ENCODE peak calls at places on chromosomes 1 and 21, in four cellular contexts. G is GM12891, Y is GM23338, O is esophagus muscularis mucosa. C is an unnamed sample.

GRCh38 chr1:15303912-15304311 is 56.9 kb downstream of the FHAD1 start:
- DNase-seq in O (no peak), G (no peak), Y (no peak), C (no peak)

GRCh38 chr1:92940541-92940940 is 20.7 kb downstream of the DIPK1A start:
- DNase-seq in Y (no peak), O (no peak), G (no peak), C (no peak)

GRCh38 chr21:27649323-27649722 is 682.4 kb upstream of the ADAMTS5 start:
- DNase-seq in G (no peak), O (no peak), Y (no peak), C (no peak)

GRCh38 chr1:38892976-38893375 is 11.6 kb upstream of the GJA9 start:
- DNase-seq in Y (no peak), O (no peak), G (no peak), C (no peak)

GRCh38 chr1:54377040-54377691 is 29.0 kb downstream of the SSBP3 start:
- DNase-seq in G (no peak), O (no peak), Y (no peak), C (no peak)

GRCh38 chr1:225919906-225920305 is 4.1 kb downstream of the PYCR2 start:
- DNase-seq in G (no peak), Y (no peak), O (no peak), C (peak; percentile 84)

GRCh38 chr1:228457017-228457395 is 30.2 kb upstream of the RNF187 start:
- DNase-seq in Y (no peak), O (no peak), G (no peak), C (no peak)

GRCh38 chr1:37513795-37514349 is 694 bp downstream of the MEAF6 start:
- DNase-seq in O (no peak), Y (peak; percentile 75), G (peak; percentile 42), C (no peak)

GRCh38 chr1:229406798-229407197 is 27.1 kb downstream of the ACTA1 start:
- DNase-seq in G (no peak), Y (peak; percentile 64), O (no peak), C (no peak)

GRCh38 chr1:87549691-87550090 is 221.0 kb downstream of the LMO4 start:
- DNase-seq in G (no peak), O (no peak), Y (no peak), C (no peak)

GRCh38 chr1:217498209-217498608 is 132.7 kb downstream of the GPATCH2 start:
- DNase-seq in O (no peak), G (no peak), Y (peak; percentile 38), C (no peak)

GRCh38 chr1:27436204-27437159 is 44.1 kb downstream of the GPR3 start:
- DNase-seq in O (no peak), G (no peak), Y (no peak), C (peak; percentile 51)

GRCh38 chr1:155128755-155129473 is 1.2 kb downstream of the EFNA1 start:
- DNase-seq in Y (peak; percentile 65), O (no peak), G (no peak), C (peak; percentile 62)

GRCh38 chr21:15023782-15024181 is 41.0 kb downstream of the NRIP1 start:
- DNase-seq in Y (no peak), O (no peak), G (no peak), C (no peak)

GRCh38 chr1:204139952-204140351 is 11.9 kb downstream of the ETNK2 start:
- DNase-seq in G (no peak), O (no peak), Y (no peak), C (no peak)

GRCh38 chr1:115084902-115085505 is 4.3 kb downstream of the TSPAN2 start:
- DNase-seq in O (no peak), G (no peak), Y (no peak), C (peak; percentile 57)

GRCh38 chr21:44911066-44911383 is 9.7 kb downstream of the ITGB2 start:
- DNase-seq in Y (no peak), G (no peak), O (no peak), C (no peak)

GRCh38 chr1:41682845-41683630 is 198.6 kb upstream of the EDN2 start:
- DNase-seq in G (no peak), Y (no peak), O (no peak), C (no peak)

GRCh38 chr1:62306065-62306464 is 13.2 kb downstream of the KANK4 start:
- DNase-seq in O (no peak), G (no peak), Y (no peak), C (no peak)

GRCh38 chr1:2443285-2444137 is 31.1 kb upstream of the PEX10 start:
- DNase-seq in G (no peak), Y (peak; percentile 74), O (no peak), C (no peak)

GRCh38 chr1:206687915-206688442 is 3.3 kb downstream of the MAPKAPK2 start:
- DNase-seq in Y (peak; percentile 84), G (no peak), O (no peak), C (no peak)

DNA sequence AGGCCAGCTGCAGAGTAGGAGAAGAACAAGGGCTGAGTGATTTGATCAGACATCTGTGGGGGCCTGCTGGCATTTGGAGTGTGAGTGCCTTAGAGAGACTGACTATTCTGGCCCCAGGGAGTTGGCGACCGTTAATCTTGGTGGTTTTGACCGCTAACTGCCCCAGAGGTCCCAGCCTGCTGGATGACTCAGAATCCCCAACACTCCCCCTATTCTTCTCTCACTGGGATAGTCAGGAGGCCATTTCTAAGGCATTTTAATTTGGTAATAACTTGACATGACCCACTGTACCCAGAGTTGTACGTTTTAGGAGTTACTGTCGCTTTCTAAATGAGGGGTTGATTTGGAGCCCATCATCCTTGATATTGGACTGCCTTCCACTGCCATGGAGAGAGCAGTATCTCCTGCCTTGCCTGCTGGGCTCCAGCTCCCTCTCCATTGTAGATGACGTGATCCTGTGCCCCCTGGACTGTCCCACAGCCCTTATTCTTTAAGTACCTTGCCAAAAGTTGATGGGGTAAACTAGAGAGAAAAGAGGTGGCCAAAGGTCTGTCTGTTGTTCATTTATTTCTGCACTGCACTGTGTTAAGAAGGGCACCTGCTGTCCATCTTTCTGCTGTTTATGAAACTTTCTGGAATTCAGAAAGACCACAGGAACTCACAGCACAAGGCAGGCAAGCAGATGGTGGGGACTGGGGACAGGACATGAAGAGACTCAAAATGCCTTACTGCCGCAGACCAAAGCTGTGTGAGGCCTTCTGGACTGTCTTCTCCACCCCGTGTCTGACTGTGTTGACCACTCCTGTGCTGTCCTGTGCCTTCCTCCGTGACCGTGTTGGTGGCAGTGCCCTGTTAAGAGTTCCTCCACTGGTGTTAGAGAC is 98.2 kb upstream of the ARTN start:
- DNase-seq in O (peak; percentile 21), G (no peak), Y (peak; percentile 38), C (no peak)
- TF ChIP-seq POLR2AphosphoS5 in O (no peak), G (peak; percentile 11), Y (no peak), C (no peak)

GRCh38 chr21:42201615-42202161 is 17.3 kb upstream of the ABCG1 start:
- DNase-seq in Y (no peak), G (no peak), O (no peak), C (no peak)

GRCh38 chr21:42202321-42202720 is 16.6 kb upstream of the ABCG1 start:
- DNase-seq in G (no peak), O (no peak), Y (no peak), C (no peak)

GRCh38 chr21:42203936-42204335 is 15.0 kb upstream of the ABCG1 start:
- DNase-seq in G (no peak), Y (no peak), O (no peak), C (no peak)

GRCh38 chr21:42200906-42201614 is 17.9 kb upstream of the ABCG1 start:
- DNase-seq in G (no peak), Y (no peak), O (no peak), C (no peak)

DNA sequence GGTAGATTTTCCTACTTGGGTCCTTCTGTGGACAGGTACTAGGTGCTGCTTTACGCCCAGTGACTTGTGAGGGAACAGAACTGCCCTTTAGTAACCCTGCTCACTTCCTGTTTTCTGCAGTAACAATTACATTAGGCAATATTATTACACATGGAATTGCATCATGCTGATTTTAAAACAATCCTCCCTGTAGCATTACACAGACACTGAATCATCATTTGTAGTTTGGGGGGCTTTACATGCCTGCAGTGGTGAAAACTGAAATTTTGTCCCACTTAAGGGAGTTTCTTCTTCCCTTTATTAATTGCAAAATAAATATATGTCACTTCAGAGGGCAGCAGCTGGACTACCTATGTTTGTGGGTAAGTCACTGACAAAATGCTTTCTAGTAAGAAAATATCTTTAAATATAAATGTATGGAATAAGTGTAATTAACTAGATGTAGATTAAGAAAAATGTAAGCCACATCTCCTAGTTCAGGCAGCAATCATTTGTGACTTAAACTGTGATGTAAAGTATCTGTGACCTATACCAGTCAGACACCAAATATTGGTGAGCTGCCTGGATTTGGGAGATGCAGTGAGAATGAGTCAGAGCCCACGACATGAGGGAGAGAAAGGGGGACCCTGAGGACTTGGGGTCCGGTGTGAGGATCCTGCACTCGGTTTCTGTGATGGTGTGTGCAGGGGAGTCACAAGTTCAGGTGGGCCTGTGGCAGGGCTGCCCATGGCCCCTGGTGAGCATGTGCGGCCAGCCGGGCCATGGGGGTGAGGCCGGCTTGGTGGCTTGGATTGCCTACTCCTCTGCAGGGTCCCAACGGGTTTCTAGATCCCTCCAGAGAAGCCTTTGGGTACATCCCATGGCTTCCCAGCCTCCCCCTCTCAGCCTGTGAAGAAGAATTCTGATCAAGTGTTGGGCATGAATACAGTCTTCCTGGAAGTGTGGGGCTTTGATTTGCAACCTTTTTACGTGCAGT is 19.2 kb upstream of the ABCG1 start:
- DNase-seq in O (no peak), G (peak; percentile 31), Y (no peak), C (peak; percentile 29)
- TF ChIP-seq POLR2AphosphoS5 in O (peak; percentile 64), G (no peak), Y (no peak), C (peak; percentile 81)

DNA sequence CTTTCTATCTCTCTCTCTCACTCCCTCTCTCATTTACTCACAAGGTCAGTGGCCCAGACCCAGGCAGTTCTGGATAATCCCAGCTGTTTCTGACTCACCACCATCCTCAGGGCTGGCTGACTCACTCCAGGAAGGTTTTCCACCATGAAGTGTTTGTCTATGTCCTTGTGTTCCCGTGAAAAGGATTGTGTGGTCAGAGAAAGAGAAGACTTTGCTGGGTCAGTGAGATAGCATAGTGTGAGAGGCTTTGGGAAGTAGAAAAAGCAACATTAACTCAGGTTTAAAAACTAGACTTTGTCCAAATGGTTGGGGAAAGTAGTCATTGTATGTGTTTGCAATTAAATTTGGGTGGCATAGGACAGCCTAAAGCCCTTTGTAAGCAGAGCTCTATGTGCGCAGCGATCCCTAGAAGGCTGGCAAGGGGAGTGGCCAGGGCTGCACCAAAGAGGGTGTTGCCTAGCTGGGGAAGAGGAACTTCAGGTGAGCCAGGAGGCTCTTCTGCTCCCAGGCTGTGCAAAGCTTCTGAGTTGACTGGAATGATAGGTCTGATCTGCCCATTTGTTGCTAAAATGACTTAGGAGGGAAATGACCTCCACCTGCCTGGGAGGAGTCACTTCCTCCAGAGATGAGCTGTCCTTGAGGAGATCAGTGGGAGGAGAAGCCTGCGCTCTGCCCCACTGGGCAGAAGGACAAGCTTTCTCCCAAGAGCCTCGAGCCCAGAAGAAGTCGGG is 4.9 kb upstream of the CAPN2 start:
- DNase-seq in Y (peak; percentile 35), G (no peak), O (no peak), C (peak; percentile 61)
- TF ChIP-seq POLR2AphosphoS5 in Y (no peak), G (no peak), O (peak; percentile 70), C (peak; percentile 77)

GRCh38 chr21:42193131-42193671 is 25.7 kb upstream of the ABCG1 start:
- DNase-seq in Y (no peak), O (peak; percentile 87), G (no peak), C (no peak)

GRCh38 chr21:42193721-42194120 is 25.2 kb upstream of the ABCG1 start:
- DNase-seq in Y (no peak), O (peak; percentile 50), G (no peak), C (no peak)

GRCh38 chr21:42194863-42195262 is 24.1 kb upstream of the ABCG1 start:
- DNase-seq in Y (no peak), G (no peak), O (peak; percentile 26), C (no peak)

GRCh38 chr21:42195378-42196031 is 23.4 kb upstream of the ABCG1 start:
- DNase-seq in Y (no peak), G (no peak), O (peak; percentile 87), C (no peak)

DNA sequence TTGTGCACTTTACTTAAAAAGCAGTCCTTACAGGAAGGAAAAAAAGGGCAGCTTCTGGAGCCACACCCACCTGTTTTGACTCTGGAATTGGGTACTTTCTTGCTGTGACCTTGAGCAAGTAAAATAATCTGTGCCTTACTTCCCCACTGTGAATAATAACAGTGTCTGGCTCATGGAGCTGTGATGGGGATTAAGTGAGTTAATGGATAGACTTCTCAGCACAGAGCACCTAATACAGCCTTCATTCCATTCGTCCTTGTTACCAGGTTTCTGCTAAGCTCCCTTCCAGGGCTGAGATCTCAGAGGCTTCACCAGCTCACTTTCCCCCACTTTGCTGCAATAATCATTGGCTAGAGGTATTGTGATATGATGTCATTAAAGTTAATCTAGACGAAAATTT is 20.0 kb upstream of the ABCG1 start:
- DNase-seq in Y (no peak), O (no peak), G (no peak), C (no peak)
- TF ChIP-seq POLR2AphosphoS5 in Y (no peak), O (no peak), G (no peak), C (no peak)

C was measured in prostate gland.